ENCODE peak calls at places on chromosomes 7 and 10, in six cellular contexts. N, I, C, B, R and T are unnamed samples.

GRCh38 chr10:85187047-85187446 is 858.7 kb downstream of the CCSER2 start:
- DNase-seq in B (no peak), R (no peak), N (no peak), I (no peak), C (no peak), T (no peak)

GRCh38 chr7:150341263-150342118 is at the start of gene RARRES2:
- DNase-seq in R (no peak), N (peak), B (no peak), I (peak), C (peak), T (no peak)

GRCh38 chr10:119511828-119512515 is 30.5 kb downstream of the RGS10 start:
- DNase-seq in I (no peak), N (no peak), B (no peak), R (no peak), C (no peak), T (no peak)

GRCh38 chr10:132618158-132618924 is 80.8 kb downstream of the INPP5A start:
- DNase-seq in I (no peak), C (no peak), R (no peak), B (no peak), N (no peak), T (no peak)

GRCh38 chr7:3482147-3482921 is 181.3 kb downstream of the SDK1 start:
- DNase-seq in C (no peak), I (peak), N (no peak), R (no peak), B (no peak), T (no peak)

GRCh38 chr10:115033898-115034297 is 59.3 kb upstream of the ATRNL1 start:
- DNase-seq in I (no peak), N (no peak), R (no peak), C (no peak), B (no peak), T (no peak)

GRCh38 chr7:151493083-151493482 is 26.6 kb downstream of the RHEB start:
- DNase-seq in R (no peak), N (no peak), I (no peak), B (no peak), C (no peak), T (no peak)

GRCh38 chr10:114520453-114520852 is 116.2 kb upstream of the AFAP1L2 start:
- DNase-seq in B (no peak), I (no peak), R (no peak), N (no peak), C (no peak), T (no peak)

GRCh38 chr7:75639071-75639892 is 99.5 kb downstream of the HIP1 start:
- DNase-seq in C (peak), B (no peak), N (peak), I (peak), R (peak), T (peak)

GRCh38 chr10:30176182-30176581 is 116.8 kb upstream of the JCAD start:
- DNase-seq in N (no peak), B (no peak), R (no peak), I (no peak), C (no peak), T (no peak)

GRCh38 chr7:101156277-101156676 is 2.0 kb downstream of the AP1S1 start:
- DNase-seq in I (no peak), C (no peak), R (no peak), B (no peak), N (no peak), T (no peak)

GRCh38 chr7:142752376-142753225 is 3.3 kb downstream of the PRSS1 start:
- DNase-seq in I (no peak), N (no peak), B (no peak), R (no peak), C (no peak), T (no peak)

GRCh38 chr10:27659786-27660185 is 85.8 kb downstream of the MKX start:
- DNase-seq in B (no peak), C (no peak), R (no peak), N (no peak), I (no peak), T (no peak)

GRCh38 chr7:158924956-158925355 is 68.6 kb downstream of the DYNC2I1 start:
- DNase-seq in N (no peak), R (no peak), I (no peak), C (no peak), B (no peak), T (no peak)

GRCh38 chr10:3807221-3807927 is 22.4 kb upstream of the KLF6 start:
- DNase-seq in B (no peak), N (no peak), C (no peak), R (no peak), I (no peak), T (no peak)

GRCh38 chr10:15898046-15898445 is 37.7 kb upstream of the MINDY3 start:
- DNase-seq in R (no peak), C (no peak), I (peak), N (no peak), B (peak), T (no peak)

GRCh38 chr7:104643587-104644217 is 315.3 kb downstream of the LHFPL3 start:
- DNase-seq in N (no peak), I (peak), B (no peak), R (no peak), C (no peak), T (no peak)

GRCh38 chr10:131994435-131994834 is 12.7 kb upstream of the BNIP3 start:
- DNase-seq in C (peak), B (no peak), R (no peak), I (no peak), N (no peak), T (no peak)

GRCh38 chr10:115093286-115093775 is at the start of gene ATRNL1:
- DNase-seq in N (no peak), R (peak), C (no peak), I (peak), B (no peak), T (peak)

GRCh38 chr10:74949434-74949833 is 123.0 kb downstream of the KAT6B start:
- DNase-seq in B (no peak), C (no peak), R (no peak), I (no peak), N (no peak), T (no peak)

GRCh38 chr10:111203615-111204014 is 126.8 kb downstream of the ADRA2A start:
- DNase-seq in N (no peak), I (no peak), B (no peak), C (peak), R (no peak), T (no peak)

GRCh38 chr10:132611986-132612385 is 74.4 kb downstream of the INPP5A start:
- DNase-seq in C (no peak), I (peak), N (no peak), R (no peak), B (no peak), T (no peak)

GRCh38 chr7:127794551-127794950 is 142.6 kb downstream of the SND1 start:
- DNase-seq in N (no peak), R (no peak), B (no peak), I (no peak), C (no peak), T (no peak)

GRCh38 chr7:27112960-27113949 is 10.8 kb upstream of the HOXA2 start:
- DNase-seq in B (no peak), C (no peak), I (peak), N (peak), R (no peak), T (peak)

GRCh38 chr10:90787906-90788491 is 69.8 kb downstream of the HTR7 start:
- DNase-seq in C (no peak), N (peak), I (peak), B (no peak), R (no peak), T (no peak)

GRCh38 chr7:36758879-36759278 is 34.6 kb upstream of the AOAH start:
- DNase-seq in N (no peak), I (no peak), C (no peak), B (no peak), R (no peak), T (no peak)

GRCh38 chr10:43222296-43222695 is 44.6 kb downstream of the RASGEF1A start:
- DNase-seq in C (no peak), B (no peak), R (no peak), I (no peak), N (no peak), T (peak)

GRCh38 chr10:43219848-43220247 is 47.0 kb downstream of the RASGEF1A start:
- DNase-seq in R (no peak), B (no peak), N (no peak), C (no peak), I (peak), T (no peak)

GRCh38 chr10:43220971-43221418 is 45.9 kb downstream of the RASGEF1A start:
- DNase-seq in R (no peak), C (peak), I (no peak), N (no peak), B (no peak), T (no peak)

GRCh38 chr10:43223056-43223455 is 43.8 kb downstream of the RASGEF1A start:
- DNase-seq in R (no peak), N (no peak), I (no peak), C (no peak), B (no peak), T (no peak)

GRCh38 chr10:43221419-43222293 is 45.2 kb downstream of the RASGEF1A start:
- DNase-seq in C (peak), R (no peak), N (no peak), I (no peak), B (no peak), T (no peak)
- TF ChIP-seq CTCF in C (no peak), R (peak), N (no peak), I (peak), B (peak), T (no peak)

GRCh38 chr10:113064039-113064438 is 114.0 kb downstream of the TCF7L2 start:
- DNase-seq in C (no peak), B (no peak), R (no peak), N (no peak), I (no peak), T (no peak)

GRCh38 chr10:113060221-113061053 is 110.4 kb downstream of the TCF7L2 start:
- DNase-seq in R (no peak), I (no peak), N (peak), B (no peak), C (peak), T (no peak)

GRCh38 chr10:113061054-113061430 is 111.0 kb downstream of the TCF7L2 start:
- DNase-seq in N (no peak), C (no peak), I (no peak), R (no peak), B (no peak), T (no peak)

GRCh38 chr10:113059001-113059780 is 109.1 kb downstream of the TCF7L2 start:
- DNase-seq in C (peak), N (peak), I (peak), B (no peak), R (no peak), T (no peak)

GRCh38 chr10:113062977-113063967 is 113.2 kb downstream of the TCF7L2 start:
- DNase-seq in I (no peak), R (no peak), C (no peak), N (no peak), B (no peak), T (no peak)
- TF ChIP-seq CTCF in I (peak), R (no peak), C (no peak), N (no peak), B (no peak), T (peak)

DNA sequence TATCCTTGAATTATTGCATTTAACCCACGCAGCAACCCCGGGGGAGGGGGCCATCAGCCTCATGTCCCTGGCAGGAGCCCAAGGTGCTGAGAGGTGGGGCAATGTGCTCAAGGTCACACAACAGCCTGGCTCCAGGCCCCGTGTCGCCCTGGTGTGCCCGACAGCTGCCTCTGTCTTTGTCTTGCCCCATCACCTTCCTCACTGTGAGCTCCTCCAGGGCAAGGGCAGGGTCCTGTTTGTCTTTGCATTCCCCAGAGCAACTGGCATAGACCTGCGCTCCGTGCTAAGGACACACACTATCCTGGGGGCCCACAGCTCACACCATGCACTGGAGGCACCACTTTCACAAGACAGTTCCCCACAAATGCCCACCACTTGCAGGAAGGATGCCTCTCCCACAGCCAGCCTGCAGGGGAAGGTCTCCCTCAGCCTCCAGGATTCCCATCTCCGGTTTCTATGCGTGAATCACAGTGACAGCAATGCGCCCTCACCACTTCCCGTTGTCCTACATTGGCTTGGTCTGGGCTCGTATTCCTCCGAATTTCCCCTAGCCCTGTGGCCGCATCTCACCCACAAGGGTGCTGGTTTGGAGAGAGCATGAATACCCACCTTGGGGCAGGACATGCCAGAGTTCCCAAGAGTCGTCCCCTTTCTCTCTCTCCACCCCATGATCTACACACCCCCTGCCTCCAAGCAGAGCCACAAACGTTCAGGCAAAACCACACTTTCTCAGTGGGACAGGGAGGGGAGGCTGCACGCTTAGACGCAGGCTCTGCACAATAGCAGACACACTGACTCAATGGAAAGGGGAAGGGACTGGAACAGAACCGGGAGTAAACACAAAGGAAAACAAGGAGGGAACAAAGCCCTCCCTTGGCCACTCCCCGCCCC is 10.3 kb downstream of the ITPRIP start:
- DNase-seq in R (no peak), C (no peak), B (peak), N (no peak), I (no peak), T (no peak)
- TF ChIP-seq CTCF in R (no peak), C (no peak), B (no peak), N (no peak), I (peak), T (no peak)

GRCh38 chr7:21504021-21504420 is 38.8 kb upstream of the DNAH11 start:
- DNase-seq in R (no peak), C (no peak), N (no peak), I (no peak), B (no peak), T (no peak)

GRCh38 chr7:21508538-21508937 is 34.3 kb upstream of the DNAH11 start:
- DNase-seq in I (no peak), R (no peak), B (no peak), C (no peak), N (no peak), T (no peak)

DNA sequence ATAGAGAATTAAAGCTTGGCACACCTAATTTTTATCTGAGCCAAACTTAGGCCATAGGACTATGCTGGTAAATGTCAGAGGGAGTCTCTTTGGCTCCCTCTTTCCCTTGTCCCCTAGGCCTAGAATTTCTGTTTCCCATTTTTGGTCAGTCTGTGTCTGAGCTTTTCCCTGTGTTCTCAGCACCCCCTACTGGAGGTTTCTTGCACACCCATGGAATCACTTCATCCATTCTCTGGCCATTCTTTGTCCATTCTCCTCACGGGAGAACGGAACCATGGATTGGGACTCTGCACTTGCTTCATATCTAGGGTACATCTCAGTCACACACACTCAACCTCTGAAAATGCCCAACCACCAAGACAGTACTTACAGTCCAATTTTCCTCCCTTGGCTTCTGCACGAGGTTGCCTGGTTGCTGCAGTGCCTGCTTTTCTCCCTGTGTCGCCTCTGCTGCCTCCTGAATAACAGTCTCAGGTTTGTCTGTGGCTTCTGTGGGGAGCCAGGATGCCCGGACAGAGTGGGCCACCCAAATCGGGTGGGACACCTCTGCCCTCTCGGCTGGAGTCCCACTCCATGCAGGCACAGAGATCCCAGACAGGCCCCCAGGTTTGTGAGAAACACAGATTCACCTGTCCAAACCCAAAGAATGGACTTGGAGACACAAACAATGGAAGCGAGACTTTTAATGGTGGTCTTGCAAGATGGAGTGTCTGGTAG is 35.1 kb upstream of the DNAH11 start:
- DNase-seq in C (no peak), R (no peak), B (peak), I (peak), N (peak), T (no peak)
- TF ChIP-seq CTCF in C (peak), R (peak), B (peak), I (peak), N (peak), T (peak)

GRCh38 chr7:71133232-71133622 is 1.3 kb downstream of the GALNT17 start:
- DNase-seq in C (no peak), B (no peak), N (no peak), R (no peak), I (no peak), T (no peak)

GRCh38 chr7:71131753-71132520 is at the start of gene GALNT17:
- DNase-seq in B (no peak), I (peak), C (peak), R (no peak), N (no peak), T (peak)

GRCh38 chr7:71132521-71133231 is 732 bp downstream of the GALNT17 start:
- DNase-seq in I (peak), C (peak), N (no peak), R (no peak), B (no peak), T (peak)

GRCh38 chr7:71130280-71130679 is 1.7 kb upstream of the GALNT17 start:
- DNase-seq in N (no peak), R (no peak), C (no peak), B (no peak), I (no peak), T (no peak)

GRCh38 chr7:71131256-71131752 is 640 bp upstream of the GALNT17 start:
- DNase-seq in N (peak), I (peak), C (peak), R (no peak), B (no peak), T (peak)
- TF ChIP-seq CTCF in N (no peak), I (no peak), C (peak), R (no peak), B (no peak), T (no peak)

DNA sequence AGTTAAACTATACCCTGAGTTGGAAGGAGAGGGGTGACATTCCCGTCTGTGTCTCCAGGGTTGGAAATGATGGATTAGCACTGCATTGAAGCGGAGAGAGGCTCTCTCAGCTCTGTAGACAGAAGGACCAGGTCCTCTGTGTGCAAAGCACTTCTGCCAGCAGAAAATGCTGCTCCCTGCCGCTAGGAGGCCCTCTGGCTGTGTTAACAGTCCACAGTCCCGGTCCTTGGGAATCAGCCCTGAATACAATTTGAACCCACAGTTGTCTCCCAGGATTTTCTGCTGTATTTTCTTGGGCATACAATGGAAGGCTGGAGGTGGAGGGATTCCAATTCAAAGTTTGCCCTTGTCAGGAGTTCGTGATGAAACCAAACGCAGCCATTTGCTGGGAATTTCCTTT is 205.1 kb downstream of the GLRX3 start:
- DNase-seq in R (no peak), C (no peak), I (peak), N (no peak), B (no peak), T (no peak)
- TF ChIP-seq CTCF in R (no peak), C (peak), I (no peak), N (no peak), B (no peak), T (peak)

GRCh38 chr10:35598379-35598778 is 6.8 kb upstream of the GJD4 start:
- DNase-seq in R (no peak), I (peak), N (no peak), B (no peak), C (no peak), T (no peak)
- TF ChIP-seq CTCF in R (no peak), I (peak), N (peak), B (peak), C (peak), T (no peak)

DNA sequence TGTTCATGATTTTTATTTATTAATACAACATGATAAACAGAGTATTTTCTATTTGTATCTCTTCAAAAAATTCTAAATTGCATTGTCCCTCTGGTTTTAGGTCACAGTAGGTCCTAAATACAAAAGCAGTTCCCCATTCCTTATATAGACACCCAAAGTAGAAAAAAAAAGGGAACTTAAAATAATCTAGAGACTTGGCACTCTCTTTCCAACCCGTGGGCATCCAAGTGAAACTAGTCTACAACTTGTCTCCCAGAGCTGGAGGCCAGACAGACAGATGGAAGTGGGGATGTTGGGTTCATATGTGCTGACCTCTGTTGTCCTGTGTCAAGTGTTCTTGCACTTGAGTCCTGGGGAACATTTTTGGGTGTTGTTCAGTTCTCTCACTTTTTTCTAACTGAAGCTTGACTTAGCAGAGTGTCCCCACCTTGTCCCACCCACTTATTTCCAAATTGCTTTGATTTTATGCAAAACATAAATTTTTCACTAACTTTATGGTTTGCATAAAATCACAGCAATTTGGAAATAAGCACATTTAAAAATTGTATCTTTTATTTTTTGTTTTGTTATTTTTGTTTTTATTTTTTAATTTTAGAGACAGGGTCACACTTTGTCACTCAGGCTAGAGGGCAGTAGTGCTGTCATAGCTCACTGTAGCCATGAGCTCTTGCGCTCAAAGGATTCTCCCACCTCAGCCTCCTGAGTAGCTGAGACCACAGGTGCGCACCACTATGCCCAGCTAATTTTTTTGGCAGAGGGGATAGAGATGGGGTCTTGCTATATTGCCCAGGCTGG is 43.0 kb downstream of the APBB1IP start:
- DNase-seq in I (no peak), C (no peak), N (no peak), B (no peak), R (no peak), T (no peak)
- TF ChIP-seq CTCF in I (no peak), C (no peak), N (no peak), B (no peak), R (no peak), T (no peak)

GRCh38 chr10:127168251-127168650 is 28.1 kb downstream of the INSYN2A start:
- DNase-seq in I (no peak), B (no peak), N (no peak), R (no peak), C (no peak), T (no peak)
- TF ChIP-seq CTCF in I (no peak), B (no peak), N (no peak), R (no peak), C (no peak), T (no peak)